ENCODE peak calls at places on chromosomes 16 and 17, in ten cellular contexts. I is esophagus squamous epithelium, Q is AG09309, C is WTC11, K is GM12865, O is cardiac fibroblast, J is prostate gland, M is right atrium auricular region, V is endothelial cell of umbilical vein, H is progenitor cell of endocrine pancreas. U is an unnamed sample.

GRCh38 chr16:9114112-9114511 is 22.7 kb downstream of the HAPSTR1 start:
- DNase-seq in Q (no peak), I (no peak), V (no peak), K (no peak), C (no peak), H (no peak), M (no peak), O (no peak), J (no peak), U (no peak)

GRCh38 chr16:48392407-48392806 is 7.2 kb upstream of the SIAH1 start:
- DNase-seq in O (no peak), Q (no peak), H (no peak), V (no peak), M (no peak), K (no peak), I (no peak), C (no peak), J (no peak), U (no peak)

GRCh38 chr17:19800571-19800970 is 52.5 kb upstream of the ALDH3A1 start:
- DNase-seq in C (no peak), H (no peak), I (no peak), K (peak; percentile 16), Q (no peak), V (no peak), J (no peak), M (no peak), O (no peak), U (no peak)

GRCh38 chr16:87380403-87380802 is 3.2 kb downstream of the FBXO31 start:
- DNase-seq in H (no peak), J (no peak), K (peak; percentile 71), Q (no peak), M (no peak), O (no peak), C (no peak), V (no peak), I (no peak), U (no peak)

GRCh38 chr16:2085669-2086068 is 37.9 kb downstream of the TSC2 start:
- DNase-seq in I (no peak), V (no peak), Q (no peak), H (no peak), J (no peak), O (peak; percentile 40), K (no peak), C (no peak), M (no peak), U (no peak)

GRCh38 chr16:60225541-60225940 is 1491.4 kb upstream of the GOT2 start:
- DNase-seq in Q (no peak), J (no peak), I (no peak), H (no peak), O (no peak), V (no peak), K (no peak), M (no peak), C (no peak), U (no peak)

GRCh38 chr16:64416232-64417010 is 705.4 kb downstream of the CDH11 start:
- DNase-seq in M (no peak), Q (peak; percentile 35), C (no peak), O (peak; percentile 71), V (peak; percentile 64), J (no peak), K (peak; percentile 1), I (no peak), H (no peak), U (no peak)

GRCh38 chr16:86490859-86491642 is 19.3 kb upstream of the FOXF1 start:
- DNase-seq in C (no peak), I (no peak), H (no peak), J (no peak), Q (no peak), K (no peak), O (no peak), M (no peak), V (no peak), U (no peak)

GRCh38 chr16:9002042-9002441 is 38.3 kb upstream of the USP7 start:
- DNase-seq in K (no peak), V (no peak), J (no peak), I (no peak), O (no peak), H (no peak), M (no peak), Q (no peak), C (no peak), U (no peak)

DNA sequence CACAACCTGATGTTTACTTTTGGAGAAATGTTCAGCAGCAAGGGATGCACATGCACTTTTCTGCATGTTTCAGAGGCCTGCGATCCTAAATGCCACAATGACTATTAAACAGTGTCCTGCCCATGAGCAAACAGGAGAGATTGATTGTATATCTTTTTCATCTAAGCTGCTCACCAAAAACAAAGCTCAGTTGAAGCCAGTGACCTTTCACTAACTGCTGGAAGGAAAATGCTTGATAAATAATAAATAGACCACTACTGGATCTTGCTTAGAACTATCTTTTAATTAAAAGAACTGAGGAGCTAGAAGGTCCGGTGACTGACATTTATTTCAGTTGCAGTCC is 16.3 kb downstream of the MRPS23 start:
- DNase-seq in K (no peak), H (no peak), I (no peak), M (no peak), C (no peak), O (no peak), Q (no peak), J (no peak), V (no peak), U (no peak)
- TF ChIP-seq CTCF in K (no peak), H (no peak), I (no peak), M (peak; percentile 36), C (peak; percentile 43), O (no peak), Q (no peak), J (no peak), V (no peak), U (peak; percentile 51)

DNA sequence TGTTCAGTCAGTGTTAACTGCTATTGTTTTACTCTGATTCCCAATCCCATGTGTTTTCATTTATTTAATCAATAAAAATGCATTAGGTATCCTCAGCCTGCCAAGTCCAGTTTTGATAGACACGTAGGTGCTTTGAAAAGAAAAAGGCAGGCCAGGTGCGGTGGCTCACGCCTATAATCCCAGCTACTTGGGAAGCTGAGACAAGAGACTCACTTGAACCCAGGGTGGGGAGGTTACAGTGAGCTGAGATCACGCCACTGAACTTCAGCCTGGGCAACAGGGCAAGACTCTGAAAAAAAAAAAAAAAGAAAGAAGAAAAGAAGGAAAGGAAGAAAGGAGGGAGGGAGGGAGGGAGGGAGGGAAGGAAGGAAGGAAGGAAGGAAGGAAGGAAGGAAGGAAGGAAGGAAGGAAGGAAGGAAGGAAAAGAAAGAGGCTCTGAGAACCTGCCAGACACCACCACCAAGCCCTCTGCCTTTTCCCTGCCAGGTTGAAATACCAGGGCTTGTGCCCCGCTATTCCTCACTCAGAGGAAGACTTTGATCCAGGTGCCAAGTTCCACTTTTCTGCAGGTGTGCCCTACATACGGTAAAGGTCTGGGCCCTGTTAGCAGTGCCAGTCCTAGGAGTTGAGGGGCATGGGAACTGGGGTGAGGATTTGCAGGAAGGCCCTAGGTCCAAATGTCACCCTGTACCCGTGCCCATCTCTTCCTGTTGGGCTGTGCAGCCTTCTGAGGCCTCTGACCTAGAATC is 10.1 kb upstream of the KCNH6 start:
- DNase-seq in C (no peak), H (no peak), Q (no peak), M (no peak), V (no peak), O (no peak), J (no peak), K (no peak), I (no peak), U (no peak)
- TF ChIP-seq CTCF in C (no peak), H (no peak), Q (no peak), M (no peak), V (no peak), O (no peak), J (no peak), K (no peak), I (no peak), U (no peak)

DNA sequence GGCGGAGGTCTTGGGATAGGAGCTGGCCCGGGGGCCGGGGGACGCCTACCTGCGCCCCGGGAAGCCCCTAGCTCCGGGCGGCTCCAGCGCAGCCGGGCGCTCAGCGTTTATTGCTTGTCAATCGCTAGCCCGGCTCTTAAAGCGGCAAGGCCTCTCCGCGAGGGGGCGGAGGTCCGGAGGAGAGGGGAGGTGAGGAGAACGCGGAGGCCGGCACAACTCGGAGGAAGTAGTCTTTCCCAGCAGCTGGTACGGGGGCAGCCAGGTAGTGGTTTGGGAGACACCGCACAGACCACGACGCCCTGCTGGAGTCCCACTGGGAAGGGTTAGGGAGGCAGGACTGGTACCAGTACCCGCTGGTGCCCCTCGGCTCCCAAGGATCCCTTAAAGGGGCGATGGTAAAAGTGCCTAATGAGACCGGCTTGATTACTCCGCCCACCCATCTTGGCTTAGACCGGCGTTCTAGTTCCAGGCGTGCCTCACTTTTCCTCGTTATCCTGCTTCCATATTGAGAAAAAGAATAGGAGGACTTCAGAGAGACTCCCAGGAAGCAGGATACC is at the start of gene MPP2:
- DNase-seq in Q (no peak), K (peak; percentile 19), V (peak; percentile 55), M (peak; percentile 75), C (peak; percentile 88), O (peak; percentile 61), H (peak; percentile 72), I (no peak), J (peak; percentile 68), U (peak; percentile 87)
- TF ChIP-seq CTCF in Q (peak; percentile 36), K (no peak), V (peak; percentile 23), M (peak; percentile 45), C (no peak), O (peak; percentile 20), H (peak; percentile 20), I (peak; percentile 38), J (peak; percentile 31), U (no peak)

DNA sequence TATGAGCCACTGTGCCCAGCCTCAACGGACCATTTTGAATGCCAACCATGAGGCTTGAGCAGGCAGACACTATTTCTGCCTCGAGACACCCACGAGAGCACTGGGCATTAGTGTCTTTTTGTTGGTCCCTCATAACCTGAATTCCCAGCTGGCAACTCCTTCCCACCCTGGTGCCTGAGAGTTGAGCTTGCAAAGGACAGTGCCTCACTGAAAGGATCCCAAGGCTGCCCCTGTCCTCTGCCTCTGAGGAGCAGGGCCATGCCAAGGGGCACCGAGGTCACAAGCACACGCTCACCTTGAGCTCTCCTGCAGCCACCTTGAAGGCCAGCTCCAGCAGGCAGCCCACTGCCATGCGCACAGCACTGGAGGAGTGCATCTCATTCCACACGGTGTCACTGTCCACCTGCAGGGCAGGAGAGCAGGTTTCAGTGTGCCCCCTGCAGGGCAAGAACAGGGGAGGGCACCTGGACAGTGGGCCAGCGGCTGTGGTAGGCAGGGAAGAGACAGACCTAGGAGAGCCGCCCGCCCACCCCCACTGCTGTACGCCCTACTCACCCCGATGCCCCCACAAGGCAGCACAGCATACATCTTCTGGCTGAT is 12.8 kb downstream of the G6PC3 start:
- DNase-seq in I (no peak), C (peak; percentile 26), H (no peak), V (peak; percentile 26), K (peak; percentile 32), O (no peak), J (no peak), M (no peak), Q (no peak), U (no peak)
- TF ChIP-seq CTCF in I (no peak), C (no peak), H (no peak), V (peak; percentile 44), K (peak; percentile 22), O (peak; percentile 31), J (peak; percentile 12), M (peak; percentile 32), Q (peak; percentile 29), U (no peak)